ENCODE peak calls at places on chromosomes 2 and 18, in eight cellular contexts. One of them, this sample, is unnamed.

GRCh38 chr2:209463835-209464234 is 40.0 kb downstream of the MAP2 start:
- DNase-seq in mucosa of descending colon: no peak
- DNase-seq in effector memory CD4-positive, alpha-beta T cell: no peak
- DNase-seq in prostate gland: no peak
- DNase-seq in tibial nerve: no peak
- DNase-seq in mammary epithelial cell: peak; percentile 9
- DNase-seq in cardiac muscle cell: no peak
- DNase-seq in right lobe of liver: no peak
- DNase-seq in this sample: no peak

GRCh38 chr2:29528891-29529520 is 392.4 kb downstream of the ALK start:
- DNase-seq in mucosa of descending colon: peak; percentile 42
- DNase-seq in effector memory CD4-positive, alpha-beta T cell: no peak
- DNase-seq in prostate gland: no peak
- DNase-seq in tibial nerve: no peak
- DNase-seq in mammary epithelial cell: no peak
- DNase-seq in cardiac muscle cell: peak; percentile 35
- DNase-seq in right lobe of liver: no peak
- DNase-seq in this sample: peak; percentile 81

GRCh38 chr2:238929242-238930081 is 81.6 kb downstream of the TWIST2 start:
- DNase-seq in mucosa of descending colon: no peak
- DNase-seq in effector memory CD4-positive, alpha-beta T cell: no peak
- DNase-seq in prostate gland: no peak
- DNase-seq in tibial nerve: peak; percentile 37
- DNase-seq in mammary epithelial cell: no peak
- DNase-seq in cardiac muscle cell: peak; percentile 95
- DNase-seq in right lobe of liver: no peak
- DNase-seq in this sample: no peak

GRCh38 chr2:202148515-202149154 is 75.6 kb downstream of the KIAA2012 start:
- DNase-seq in mucosa of descending colon: no peak
- DNase-seq in effector memory CD4-positive, alpha-beta T cell: no peak
- DNase-seq in prostate gland: no peak
- DNase-seq in tibial nerve: no peak
- DNase-seq in mammary epithelial cell: no peak
- DNase-seq in cardiac muscle cell: no peak
- DNase-seq in right lobe of liver: no peak
- DNase-seq in this sample: no peak

GRCh38 chr2:249538-250042 is 14.2 kb downstream of the SH3YL1 start:
- DNase-seq in mucosa of descending colon: no peak
- DNase-seq in effector memory CD4-positive, alpha-beta T cell: no peak
- DNase-seq in prostate gland: no peak
- DNase-seq in tibial nerve: no peak
- DNase-seq in mammary epithelial cell: no peak
- DNase-seq in cardiac muscle cell: no peak
- DNase-seq in right lobe of liver: no peak
- DNase-seq in this sample: no peak

GRCh38 chr2:143926731-143927130 is 593.2 kb downstream of the ZEB2 start:
- DNase-seq in mucosa of descending colon: no peak
- DNase-seq in effector memory CD4-positive, alpha-beta T cell: no peak
- DNase-seq in prostate gland: no peak
- DNase-seq in tibial nerve: no peak
- DNase-seq in mammary epithelial cell: no peak
- DNase-seq in cardiac muscle cell: no peak
- DNase-seq in right lobe of liver: no peak
- DNase-seq in this sample: no peak

GRCh38 chr2:20633794-20634259 is 17.1 kb downstream of the HS1BP3 start:
- DNase-seq in mucosa of descending colon: peak; percentile 80
- DNase-seq in effector memory CD4-positive, alpha-beta T cell: no peak
- DNase-seq in prostate gland: peak; percentile 75
- DNase-seq in tibial nerve: no peak
- DNase-seq in mammary epithelial cell: peak; percentile 29
- DNase-seq in cardiac muscle cell: no peak
- DNase-seq in right lobe of liver: peak; percentile 69
- DNase-seq in this sample: peak; percentile 94

GRCh38 chr2:55111570-55112228 is 61.4 kb upstream of the RTN4 start:
- DNase-seq in mucosa of descending colon: peak; percentile 40
- DNase-seq in effector memory CD4-positive, alpha-beta T cell: no peak
- DNase-seq in prostate gland: no peak
- DNase-seq in tibial nerve: peak; percentile 60
- DNase-seq in mammary epithelial cell: no peak
- DNase-seq in cardiac muscle cell: peak; percentile 93
- DNase-seq in right lobe of liver: peak; percentile 47
- DNase-seq in this sample: peak; percentile 81

GRCh38 chr2:60554649-60555065 is 1.2 kb upstream of the BCL11A start:
- DNase-seq in mucosa of descending colon: no peak
- DNase-seq in effector memory CD4-positive, alpha-beta T cell: no peak
- DNase-seq in prostate gland: no peak
- DNase-seq in tibial nerve: no peak
- DNase-seq in mammary epithelial cell: no peak
- DNase-seq in cardiac muscle cell: no peak
- DNase-seq in right lobe of liver: no peak
- DNase-seq in this sample: no peak

GRCh38 chr2:25018681-25019080 is 23.2 kb upstream of the EFR3B start:
- DNase-seq in mucosa of descending colon: peak; percentile 17
- DNase-seq in effector memory CD4-positive, alpha-beta T cell: no peak
- DNase-seq in prostate gland: no peak
- DNase-seq in tibial nerve: no peak
- DNase-seq in mammary epithelial cell: no peak
- DNase-seq in cardiac muscle cell: no peak
- DNase-seq in right lobe of liver: no peak
- DNase-seq in this sample: no peak

GRCh38 chr18:12312936-12313335 is 4.9 kb downstream of the TUBB6 start:
- DNase-seq in mucosa of descending colon: no peak
- DNase-seq in effector memory CD4-positive, alpha-beta T cell: no peak
- DNase-seq in prostate gland: no peak
- DNase-seq in tibial nerve: no peak
- DNase-seq in mammary epithelial cell: no peak
- DNase-seq in cardiac muscle cell: peak; percentile 79
- DNase-seq in right lobe of liver: no peak
- DNase-seq in this sample: no peak

GRCh38 chr2:195447353-195447975 is 209.6 kb upstream of the SLC39A10 start:
- DNase-seq in mucosa of descending colon: peak; percentile 67
- DNase-seq in effector memory CD4-positive, alpha-beta T cell: no peak
- DNase-seq in prostate gland: no peak
- DNase-seq in tibial nerve: no peak
- DNase-seq in mammary epithelial cell: no peak
- DNase-seq in cardiac muscle cell: no peak
- DNase-seq in right lobe of liver: no peak
- DNase-seq in this sample: no peak

GRCh38 chr18:25349131-25349925 is 2.6 kb downstream of the ZNF521 start:
- DNase-seq in mucosa of descending colon: peak; percentile 7
- DNase-seq in effector memory CD4-positive, alpha-beta T cell: no peak
- DNase-seq in prostate gland: no peak
- DNase-seq in tibial nerve: no peak
- DNase-seq in mammary epithelial cell: no peak
- DNase-seq in cardiac muscle cell: peak; percentile 59
- DNase-seq in right lobe of liver: peak; percentile 33
- DNase-seq in this sample: no peak

GRCh38 chr18:25350561-25351201 is 1.3 kb downstream of the ZNF521 start:
- DNase-seq in mucosa of descending colon: peak; percentile 17
- DNase-seq in effector memory CD4-positive, alpha-beta T cell: no peak
- DNase-seq in prostate gland: no peak
- DNase-seq in tibial nerve: peak; percentile 54
- DNase-seq in mammary epithelial cell: peak; percentile 2
- DNase-seq in cardiac muscle cell: peak; percentile 65
- DNase-seq in right lobe of liver: peak; percentile 38
- DNase-seq in this sample: peak; percentile 70

GRCh38 chr18:25351280-25351772 is 640 bp downstream of the ZNF521 start:
- DNase-seq in mucosa of descending colon: no peak
- DNase-seq in effector memory CD4-positive, alpha-beta T cell: no peak
- DNase-seq in prostate gland: no peak
- DNase-seq in tibial nerve: no peak
- DNase-seq in mammary epithelial cell: no peak
- DNase-seq in cardiac muscle cell: no peak
- DNase-seq in right lobe of liver: no peak
- DNase-seq in this sample: no peak

GRCh38 chr18:25349926-25350560 is 1.9 kb downstream of the ZNF521 start:
- DNase-seq in mucosa of descending colon: no peak
- DNase-seq in effector memory CD4-positive, alpha-beta T cell: no peak
- DNase-seq in prostate gland: no peak
- DNase-seq in tibial nerve: no peak
- DNase-seq in mammary epithelial cell: no peak
- DNase-seq in cardiac muscle cell: peak; percentile 20
- DNase-seq in right lobe of liver: peak; percentile 24
- DNase-seq in this sample: peak; percentile 75

DNA sequence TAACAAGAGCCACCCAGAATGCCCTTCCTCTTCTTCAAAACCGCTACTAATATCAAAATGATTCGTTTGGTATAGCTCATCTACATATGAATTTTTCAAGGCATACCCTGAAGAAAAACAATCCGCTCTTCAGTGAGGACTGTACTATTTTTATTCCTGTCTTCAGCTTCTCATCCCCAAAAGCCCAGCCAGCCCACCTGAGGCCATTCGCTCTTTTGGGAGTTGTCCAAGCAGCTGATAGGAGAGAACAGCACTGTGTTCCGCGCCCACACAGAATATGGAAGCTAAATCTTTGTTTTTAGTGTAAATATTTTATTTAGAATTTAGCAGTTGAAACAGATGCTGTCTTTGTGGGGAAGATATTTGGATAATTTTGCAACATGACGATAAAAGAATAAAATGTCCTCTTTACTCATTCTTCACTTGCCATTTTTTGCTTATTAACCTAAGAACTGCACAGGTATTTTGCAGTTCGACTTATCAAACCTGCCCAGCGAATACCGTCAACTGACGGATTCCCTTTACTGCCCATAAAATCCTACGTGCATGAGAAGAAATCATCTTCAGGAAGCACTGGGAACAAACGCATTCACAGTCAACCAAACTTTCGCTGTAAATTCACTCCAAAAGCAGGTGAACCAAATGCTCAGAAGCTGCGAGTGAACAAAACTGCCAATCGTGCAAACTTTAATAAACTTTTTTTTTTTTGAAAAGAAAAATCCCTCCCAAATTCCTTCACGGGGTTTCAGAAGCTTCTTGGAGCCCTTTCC is 3.4 kb downstream of the ZNF521 start:
- DNase-seq in mucosa of descending colon: no peak
- DNase-seq in effector memory CD4-positive, alpha-beta T cell: no peak
- DNase-seq in prostate gland: no peak
- DNase-seq in tibial nerve: no peak
- DNase-seq in mammary epithelial cell: no peak
- DNase-seq in cardiac muscle cell: no peak
- DNase-seq in right lobe of liver: no peak
- DNase-seq in this sample: no peak
- H3K4me3 ChIP-seq in mucosa of descending colon: no peak overlapping the region
- H3K4me3 ChIP-seq in effector memory CD4-positive, alpha-beta T cell: no peak overlapping the region
- H3K4me3 ChIP-seq in prostate gland: no peak overlapping the region
- H3K4me3 ChIP-seq in tibial nerve: peak overlapping the region; percentile 17
- H3K4me3 ChIP-seq in mammary epithelial cell: no peak overlapping the region
- H3K4me3 ChIP-seq in cardiac muscle cell: peak overlapping the region; percentile 96
- H3K4me3 ChIP-seq in right lobe of liver: no peak overlapping the region
- H3K4me3 ChIP-seq in this sample: peak overlapping the region; percentile 61

GRCh38 chr2:136119717-136120675 is 2.0 kb upstream of the CXCR4 start:
- DNase-seq in mucosa of descending colon: no peak
- DNase-seq in effector memory CD4-positive, alpha-beta T cell: no peak
- DNase-seq in prostate gland: no peak
- DNase-seq in tibial nerve: no peak
- DNase-seq in mammary epithelial cell: no peak
- DNase-seq in cardiac muscle cell: no peak
- DNase-seq in right lobe of liver: no peak
- DNase-seq in this sample: no peak

GRCh38 chr2:136121511-136121910 is 3.6 kb upstream of the CXCR4 start:
- DNase-seq in mucosa of descending colon: no peak
- DNase-seq in effector memory CD4-positive, alpha-beta T cell: no peak
- DNase-seq in prostate gland: no peak
- DNase-seq in tibial nerve: no peak
- DNase-seq in mammary epithelial cell: no peak
- DNase-seq in cardiac muscle cell: no peak
- DNase-seq in right lobe of liver: no peak
- DNase-seq in this sample: no peak

GRCh38 chr2:136125226-136125625 is 7.3 kb upstream of the CXCR4 start:
- DNase-seq in mucosa of descending colon: no peak
- DNase-seq in effector memory CD4-positive, alpha-beta T cell: no peak
- DNase-seq in prostate gland: no peak
- DNase-seq in tibial nerve: no peak
- DNase-seq in mammary epithelial cell: no peak
- DNase-seq in cardiac muscle cell: no peak
- DNase-seq in right lobe of liver: no peak
- DNase-seq in this sample: no peak

GRCh38 chr2:136126021-136126420 is 8.1 kb upstream of the CXCR4 start:
- DNase-seq in mucosa of descending colon: no peak
- DNase-seq in effector memory CD4-positive, alpha-beta T cell: no peak
- DNase-seq in prostate gland: no peak
- DNase-seq in tibial nerve: no peak
- DNase-seq in mammary epithelial cell: no peak
- DNase-seq in cardiac muscle cell: no peak
- DNase-seq in right lobe of liver: no peak
- DNase-seq in this sample: no peak

DNA sequence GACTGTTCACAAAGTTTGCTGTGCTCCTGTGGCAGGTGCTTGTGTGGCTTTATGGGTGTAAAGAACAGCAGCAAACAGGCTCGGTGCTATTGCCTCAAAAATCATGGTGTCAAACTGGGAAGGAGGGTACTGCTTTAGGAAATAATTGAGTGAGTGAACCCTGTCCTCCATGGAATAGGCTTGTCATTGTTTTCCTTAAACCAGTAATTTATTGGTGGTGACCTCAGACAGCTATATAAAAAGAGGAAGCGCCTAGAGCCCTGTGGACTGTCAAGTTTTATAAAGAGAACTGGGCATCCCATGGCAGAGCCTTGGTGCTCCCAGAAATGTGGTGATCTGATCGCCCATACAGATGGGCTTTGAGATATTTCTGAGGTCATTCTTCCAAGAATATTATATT is 4.7 kb upstream of the CXCR4 start:
- DNase-seq in mucosa of descending colon: no peak
- DNase-seq in effector memory CD4-positive, alpha-beta T cell: no peak
- DNase-seq in prostate gland: no peak
- DNase-seq in tibial nerve: no peak
- DNase-seq in mammary epithelial cell: no peak
- DNase-seq in cardiac muscle cell: no peak
- DNase-seq in right lobe of liver: no peak
- DNase-seq in this sample: no peak
- H3K4me1 ChIP-seq in mucosa of descending colon: peaks cover 20% of the 10 kb centered on the region
- H3K4me1 ChIP-seq in effector memory CD4-positive, alpha-beta T cell: peaks cover 34% of the 10 kb centered on the region
- H3K4me1 ChIP-seq in prostate gland: no peaks in the 10 kb centered on the region
- H3K4me1 ChIP-seq in tibial nerve: peaks cover 25% of the 10 kb centered on the region
- H3K4me1 ChIP-seq in mammary epithelial cell: peaks cover 7% of the 10 kb centered on the region
- H3K4me1 ChIP-seq in cardiac muscle cell: peaks cover 6% of the 10 kb centered on the region
- H3K4me1 ChIP-seq in right lobe of liver: no peaks in the 10 kb centered on the region
- H3K4me1 ChIP-seq in this sample: peaks cover 6% of the 10 kb centered on the region

GRCh38 chr2:174227748-174228147 is 20.6 kb downstream of the OLA1 start:
- DNase-seq in mucosa of descending colon: no peak
- DNase-seq in effector memory CD4-positive, alpha-beta T cell: no peak
- DNase-seq in prostate gland: no peak
- DNase-seq in tibial nerve: no peak
- DNase-seq in mammary epithelial cell: no peak
- DNase-seq in cardiac muscle cell: no peak
- DNase-seq in right lobe of liver: no peak
- DNase-seq in this sample: no peak
- H3K36me3 ChIP-seq in mucosa of descending colon: no peaks in the 10 kb centered on the region
- H3K36me3 ChIP-seq in effector memory CD4-positive, alpha-beta T cell: peaks cover 3% of the 10 kb centered on the region
- H3K36me3 ChIP-seq in prostate gland: no peaks in the 10 kb centered on the region
- H3K36me3 ChIP-seq in tibial nerve: peaks cover 29% of the 10 kb centered on the region
- H3K36me3 ChIP-seq in mammary epithelial cell: peaks cover 11% of the 10 kb centered on the region
- H3K36me3 ChIP-seq in cardiac muscle cell: peaks cover 9% of the 10 kb centered on the region
- H3K36me3 ChIP-seq in right lobe of liver: no peaks in the 10 kb centered on the region
- H3K36me3 ChIP-seq in this sample: no peaks in the 10 kb centered on the region

DNA sequence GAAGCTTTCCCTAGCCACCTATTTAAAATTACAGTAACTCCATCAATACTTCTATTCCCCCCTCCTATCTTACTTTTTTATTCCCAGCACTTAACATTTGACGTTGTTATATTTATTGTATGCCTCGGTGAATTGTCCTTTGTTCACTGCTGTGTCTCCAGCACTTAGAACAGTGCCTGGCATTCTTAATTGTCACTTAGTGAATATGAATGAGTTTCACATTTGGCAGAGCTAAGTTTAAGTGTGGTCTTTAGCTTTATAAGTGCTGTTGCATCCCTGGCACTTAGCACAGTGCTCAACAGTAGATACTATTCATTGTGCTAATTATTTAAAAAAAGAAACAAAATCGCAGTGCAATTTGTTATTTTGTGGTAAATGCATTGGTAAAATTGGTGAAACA is 1.7 kb downstream of the RMP24 start:
- DNase-seq in mucosa of descending colon: no peak
- DNase-seq in effector memory CD4-positive, alpha-beta T cell: no peak
- DNase-seq in prostate gland: no peak
- DNase-seq in tibial nerve: no peak
- DNase-seq in mammary epithelial cell: no peak
- DNase-seq in cardiac muscle cell: no peak
- DNase-seq in right lobe of liver: no peak
- DNase-seq in this sample: no peak
- H3K4me3 ChIP-seq in mucosa of descending colon: no peak overlapping the region
- H3K4me3 ChIP-seq in effector memory CD4-positive, alpha-beta T cell: no peak overlapping the region
- H3K4me3 ChIP-seq in prostate gland: no peak overlapping the region
- H3K4me3 ChIP-seq in tibial nerve: no peak overlapping the region
- H3K4me3 ChIP-seq in mammary epithelial cell: no peak overlapping the region
- H3K4me3 ChIP-seq in cardiac muscle cell: no peak overlapping the region
- H3K4me3 ChIP-seq in right lobe of liver: no peak overlapping the region
- H3K4me3 ChIP-seq in this sample: no peak overlapping the region